ENCODE peak calls at places on chromosomes 6 and 20, in seven cellular contexts. L, K, X, J, W, C and I are unnamed samples.

GRCh38 chr6:19410477-19410876 is 426.7 kb upstream of the ID4 start:
- DNase-seq in J (no peak), C (no peak), W (no peak), X (peak; percentile 88), L (peak; percentile 13), K (no peak), I (peak; percentile 29)

GRCh38 chr20:1278323-1278660 is 12.2 kb downstream of the SNPH start:
- DNase-seq in L (peak; percentile 30), J (no peak), W (no peak), K (no peak), X (no peak), C (no peak), I (no peak)

GRCh38 chr20:47237715-47238114 is 118.8 kb downstream of the ZMYND8 start:
- DNase-seq in W (no peak), J (no peak), L (no peak), C (no peak), K (peak; percentile 68), X (no peak), I (no peak)

GRCh38 chr6:11525468-11526155 is 11.9 kb upstream of the TMEM170B start:
- DNase-seq in L (peak; percentile 77), W (no peak), K (no peak), C (peak; percentile 30), X (no peak), J (no peak), I (no peak)

GRCh38 chr20:60249436-60249835 is 291.2 kb downstream of the CDH26 start:
- DNase-seq in L (peak; percentile 98), W (no peak), K (no peak), C (peak; percentile 56), X (peak; percentile 93), J (peak; percentile 26), I (peak; percentile 81)

GRCh38 chr6:133646021-133646682 is 242.8 kb upstream of the TCF21 start:
- DNase-seq in C (no peak), J (no peak), K (no peak), X (peak; percentile 81), W (no peak), L (peak; percentile 91), I (no peak)

GRCh38 chr20:24475356-24475755 is 5.9 kb downstream of the SYNDIG1 start:
- DNase-seq in C (no peak), L (no peak), X (no peak), W (no peak), J (no peak), K (no peak), I (no peak)

GRCh38 chr6:28880894-28881780 is 42.6 kb downstream of the TRIM27 start:
- DNase-seq in C (peak; percentile 61), X (peak; percentile 34), L (peak; percentile 79), J (peak; percentile 94), K (peak; percentile 38), W (peak; percentile 38), I (peak; percentile 54)

GRCh38 chr6:26569433-26569764 is 27.4 kb upstream of the ABT1 start:
- DNase-seq in K (no peak), X (no peak), J (no peak), L (no peak), W (no peak), C (no peak), I (no peak)

GRCh38 chr6:17485181-17485580 is 91.8 kb downstream of the CAP2 start:
- DNase-seq in W (no peak), C (no peak), X (no peak), L (no peak), K (no peak), J (no peak), I (no peak)

GRCh38 chr6:17536586-17536985 is 63.5 kb upstream of the FAM8A1 start:
- DNase-seq in X (no peak), K (no peak), J (no peak), L (no peak), W (no peak), C (no peak), I (no peak)

GRCh38 chr6:79684821-79685220 is 53.7 kb downstream of the SH3BGRL2 start:
- DNase-seq in C (no peak), K (no peak), X (peak; percentile 9), J (no peak), L (no peak), W (no peak), I (no peak)

GRCh38 chr6:135936606-135937005 is 85.1 kb downstream of the PDE7B start:
- DNase-seq in W (no peak), J (no peak), K (no peak), L (peak; percentile 97), C (peak; percentile 91), X (peak; percentile 96), I (peak; percentile 92)

GRCh38 chr6:170449231-170449630 is 103.9 kb downstream of the PSMB1 start:
- DNase-seq in C (no peak), X (peak; percentile 55), J (no peak), K (no peak), L (peak; percentile 63), W (no peak), I (no peak)

GRCh38 chr6:5204340-5204739 is 56.4 kb downstream of the LYRM4 start:
- DNase-seq in X (no peak), L (no peak), J (no peak), W (no peak), C (no peak), K (no peak), I (no peak)

GRCh38 chr6:158812611-158813010 is 6.6 kb downstream of the EZR start:
- DNase-seq in W (no peak), L (no peak), X (no peak), K (no peak), J (no peak), C (no peak), I (no peak)

GRCh38 chr6:30127238-30128093 is 8.5 kb upstream of the TRIM40 start:
- DNase-seq in J (no peak), L (no peak), W (no peak), X (no peak), K (no peak), C (no peak), I (no peak)

GRCh38 chr20:15867899-15868298 is 705.3 kb downstream of the KIF16B start:
- DNase-seq in K (no peak), C (no peak), W (no peak), J (no peak), X (no peak), L (peak; percentile 10), I (no peak)

GRCh38 chr6:84728602-84729001 is 35.8 kb downstream of the TBX18 start:
- DNase-seq in J (no peak), W (no peak), X (no peak), K (no peak), L (peak; percentile 37), C (peak; percentile 34), I (no peak)

GRCh38 chr20:59992531-59992930 is 34.3 kb downstream of the CDH26 start:
- DNase-seq in L (peak; percentile 9), K (no peak), C (no peak), J (no peak), W (peak; percentile 39), X (no peak), I (no peak)

GRCh38 chr20:50312682-50313187 is 122.1 kb downstream of the CEBPB start:
- DNase-seq in X (peak; percentile 94), C (no peak), W (no peak), J (no peak), K (no peak), L (peak; percentile 99), I (no peak)

GRCh38 chr20:59863058-59863457 is 70.4 kb downstream of the SYCP2 start:
- DNase-seq in J (no peak), X (no peak), W (no peak), K (no peak), C (no peak), L (no peak), I (no peak)

GRCh38 chr6:95596021-95596420 is 18.7 kb downstream of the MANEA start:
- DNase-seq in C (no peak), X (no peak), L (no peak), J (no peak), W (no peak), K (no peak), I (no peak)

GRCh38 chr6:13307508-13307995 is 20.8 kb downstream of the TBC1D7 start:
- DNase-seq in C (no peak), X (peak; percentile 55), L (peak; percentile 16), J (no peak), K (no peak), W (no peak), I (no peak)

GRCh38 chr20:3753098-3753497 is 14.5 kb downstream of the ADISSP start:
- DNase-seq in J (peak; percentile 75), C (peak; percentile 59), K (no peak), W (peak; percentile 38), X (peak; percentile 32), L (peak; percentile 74), I (peak; percentile 43)

GRCh38 chr20:53656653-53657288 is 63.1 kb upstream of the ZNF217 start:
- DNase-seq in C (no peak), L (peak; percentile 84), W (no peak), X (peak; percentile 81), J (no peak), K (no peak), I (no peak)

GRCh38 chr6:27518881-27519795 is 46.2 kb upstream of the ZNF184 start:
- DNase-seq in L (peak; percentile 90), X (peak; percentile 82), W (peak; percentile 54), C (peak; percentile 89), K (peak; percentile 59), J (peak; percentile 88), I (peak; percentile 79)

GRCh38 chr20:7714549-7714948 is 225.7 kb downstream of the HAO1 start:
- DNase-seq in J (no peak), K (no peak), X (no peak), W (peak; percentile 16), C (no peak), L (no peak), I (no peak)

GRCh38 chr20:58666702-58667101 is 15.6 kb downstream of the STX16 start:
- DNase-seq in L (no peak), X (no peak), C (no peak), W (no peak), J (no peak), K (no peak), I (no peak)

GRCh38 chr6:12909828-12910227 is 193.3 kb downstream of the PHACTR1 start:
- DNase-seq in C (no peak), W (no peak), J (no peak), L (no peak), X (no peak), K (no peak), I (no peak)

GRCh38 chr6:22906091-22906549 is 336.8 kb downstream of the HDGFL1 start:
- DNase-seq in X (peak; percentile 20), W (no peak), L (peak; percentile 54), K (no peak), J (no peak), C (peak; percentile 4), I (no peak)

GRCh38 chr6:140661691-140662090 is 1287.2 kb upstream of the CITED2 start:
- DNase-seq in L (peak; percentile 64), K (no peak), W (no peak), C (no peak), X (peak; percentile 54), J (no peak), I (no peak)

GRCh38 chr20:57849126-57849867 is 139.5 kb upstream of the PMEPA1 start:
- DNase-seq in J (peak; percentile 19), C (no peak), W (no peak), X (peak; percentile 38), K (no peak), L (peak; percentile 21), I (no peak)

GRCh38 chr6:77466055-77467028 is 3.1 kb upstream of the HTR1B start:
- DNase-seq in J (peak; percentile 59), C (peak; percentile 73), W (peak; percentile 1), L (peak; percentile 70), K (peak; percentile 27), X (peak; percentile 51), I (peak; percentile 51)

GRCh38 chr6:84269947-84270733 is 42.7 kb upstream of the CEP162 start:
- DNase-seq in K (no peak), C (no peak), J (no peak), L (no peak), W (no peak), X (no peak), I (no peak)